ENCODE peak calls at places on chromosomes 1 and 21, in four cellular contexts. O is HepG2, Y is GM12892, Z is H1. S is an unnamed sample.
A peak's percentile ranks its signal among the peaks of the same experiment; 100 is the strongest.

GRCh38 chr1:204295666-204296065 is 64.1 kb downstream of the PLEKHA6 start:
- DNase-seq in Z (no peak), Y (no peak), O (peak; percentile 68), S (no peak)

GRCh38 chr1:15702722-15703550 is 18.8 kb downstream of the PLEKHM2 start:
- DNase-seq in O (no peak), Y (no peak), Z (no peak), S (no peak)

GRCh38 chr1:93749487-93749886 is 67.8 kb upstream of the BCAR3 start:
- DNase-seq in O (no peak), Y (no peak), Z (no peak), S (no peak)

GRCh38 chr1:15691434-15692032 is 7.4 kb downstream of the PLEKHM2 start:
- DNase-seq in O (no peak), Z (no peak), Y (no peak), S (no peak)

GRCh38 chr1:10615336-10615735 is 140.6 kb downstream of the PEX14 start:
- DNase-seq in Y (no peak), Z (no peak), O (no peak), S (no peak)

GRCh38 chr1:166638137-166638536 is 201.1 kb upstream of the POGK start:
- DNase-seq in Y (no peak), Z (no peak), O (no peak), S (no peak)

GRCh38 chr21:17461014-17461413 is 51.8 kb upstream of the CXADR start:
- DNase-seq in O (no peak), Y (no peak), Z (no peak), S (no peak)

GRCh38 chr1:29162476-29163138 is 19.1 kb downstream of the SRSF4 start:
- DNase-seq in O (no peak), Z (no peak), Y (no peak), S (no peak)

GRCh38 chr1:1827456-1827855 is 49.2 kb upstream of the NADK start:
- DNase-seq in Y (no peak), Z (no peak), O (no peak), S (no peak)

GRCh38 chr1:56061824-56062223 is 517.5 kb downstream of the PLPP3 start:
- DNase-seq in Z (no peak), Y (no peak), O (no peak), S (no peak)

GRCh38 chr1:238954865-238955264 is 431.5 kb upstream of the CHRM3 start:
- DNase-seq in Y (no peak), Z (no peak), O (no peak), S (no peak)

GRCh38 chr1:161549652-161550051 is at the start of gene FCGR3A:
- DNase-seq in Y (no peak), O (no peak), Z (no peak), S (no peak)

GRCh38 chr1:50779811-50780210 is 180.3 kb downstream of the FAF1 start:
- DNase-seq in Z (no peak), O (no peak), Y (no peak), S (no peak)

GRCh38 chr1:86541859-86542258 is 5.0 kb upstream of the CLCA4 start:
- DNase-seq in Z (no peak), O (no peak), Y (no peak), S (no peak)

GRCh38 chr1:205229399-205229861 is 1.7 kb downstream of the TMCC2 start:
- DNase-seq in Z (no peak), Y (peak; percentile 72), O (peak; percentile 42), S (peak; percentile 65)

GRCh38 chr1:85555867-85556577 is 24.5 kb upstream of the CCN1 start:
- DNase-seq in O (no peak), Z (no peak), Y (no peak), S (no peak)

GRCh38 chr1:200778766-200779165 is 40.1 kb downstream of the CAMSAP2 start:
- DNase-seq in Y (no peak), O (no peak), Z (no peak), S (no peak)

GRCh38 chr1:37498872-37499617 is 15.5 kb downstream of the MEAF6 start:
- DNase-seq in Y (no peak), O (no peak), Z (no peak), S (no peak)

GRCh38 chr1:197892684-197893083 is 9.7 kb upstream of the C1orf53 start:
- DNase-seq in Y (no peak), O (peak; percentile 60), Z (no peak), S (no peak)

GRCh38 chr1:10561497-10561896 is 86.7 kb downstream of the PEX14 start:
- DNase-seq in Z (no peak), O (no peak), Y (no peak), S (no peak)

GRCh38 chr21:35882791-35883240 is 177.5 kb downstream of the SETD4 start:
- DNase-seq in O (peak; percentile 48), Z (no peak), Y (no peak), S (no peak)

GRCh38 chr1:167225920-167226319 is 5.2 kb downstream of the POU2F1 start:
- DNase-seq in Z (no peak), O (no peak), Y (no peak), S (no peak)

GRCh38 chr1:177873238-177873637 is 96.6 kb downstream of the SEC16B start:
- DNase-seq in Z (no peak), Y (no peak), O (peak; percentile 3), S (no peak)

GRCh38 chr1:218351617-218352438 is 6.7 kb downstream of the TGFB2 start:
- DNase-seq in Z (no peak), Y (no peak), O (no peak), S (no peak)

GRCh38 chr1:214277704-214278635 is 3.0 kb upstream of the SMYD2 start:
- DNase-seq in O (no peak), Z (no peak), Y (no peak), S (no peak)

DNA sequence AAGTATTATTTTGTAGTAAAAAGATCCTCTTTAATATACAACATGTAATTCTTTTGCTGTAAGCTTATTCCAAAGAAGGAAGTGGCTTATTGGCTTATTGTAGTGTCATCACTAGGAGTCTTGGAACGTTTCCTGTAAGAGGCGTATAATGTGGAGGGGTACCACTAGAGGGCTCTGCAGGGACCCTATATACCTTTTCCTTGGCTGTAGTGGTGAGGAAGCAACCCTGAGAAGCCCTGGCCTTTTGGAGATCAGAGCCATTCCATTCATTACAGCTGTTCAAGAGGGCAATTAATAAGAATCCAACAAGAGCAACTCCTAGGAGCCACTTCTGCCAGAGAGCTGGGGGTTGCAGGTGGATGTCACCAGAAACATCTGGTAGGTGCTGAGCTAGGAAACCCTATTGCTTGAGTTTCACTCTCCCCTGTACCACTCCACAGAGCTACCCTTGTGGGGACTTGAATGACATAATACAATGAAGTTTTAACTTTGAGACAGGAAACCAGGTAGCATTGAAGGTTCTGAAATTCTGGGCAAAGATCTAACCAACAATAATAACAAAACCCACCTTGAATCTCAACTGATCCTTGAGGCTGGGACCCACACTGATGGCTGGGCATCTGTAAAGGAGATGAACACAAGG is 160.4 kb upstream of the COA6 start:
- DNase-seq in Y (no peak), O (peak; percentile 53), Z (no peak), S (no peak)
- TF ChIP-seq TAF1 in Y (no peak), O (no peak), Z (no peak), S (no peak)

GRCh38 chr1:117268926-117269378 is 58.2 kb upstream of the VTCN1 start:
- DNase-seq in Y (no peak), O (no peak), Z (peak; percentile 86), S (no peak)
- TF ChIP-seq TAF1 in Y (no peak), O (no peak), Z (peak; percentile 38), S (no peak)

GRCh38 chr1:147051136-147051535 is 113.0 kb downstream of the NBPF12 start:
- DNase-seq in O (no peak), Z (no peak), Y (no peak), S (no peak)

GRCh38 chr1:147053269-147053668 is 115.1 kb downstream of the NBPF12 start:
- DNase-seq in Y (no peak), O (no peak), Z (no peak), S (no peak)

GRCh38 chr1:147052677-147053076 is 114.6 kb downstream of the NBPF12 start:
- DNase-seq in Y (no peak), Z (no peak), O (no peak), S (no peak)

GRCh38 chr1:147052143-147052542 is 114.0 kb downstream of the NBPF12 start:
- DNase-seq in Z (no peak), O (no peak), Y (no peak), S (no peak)

DNA sequence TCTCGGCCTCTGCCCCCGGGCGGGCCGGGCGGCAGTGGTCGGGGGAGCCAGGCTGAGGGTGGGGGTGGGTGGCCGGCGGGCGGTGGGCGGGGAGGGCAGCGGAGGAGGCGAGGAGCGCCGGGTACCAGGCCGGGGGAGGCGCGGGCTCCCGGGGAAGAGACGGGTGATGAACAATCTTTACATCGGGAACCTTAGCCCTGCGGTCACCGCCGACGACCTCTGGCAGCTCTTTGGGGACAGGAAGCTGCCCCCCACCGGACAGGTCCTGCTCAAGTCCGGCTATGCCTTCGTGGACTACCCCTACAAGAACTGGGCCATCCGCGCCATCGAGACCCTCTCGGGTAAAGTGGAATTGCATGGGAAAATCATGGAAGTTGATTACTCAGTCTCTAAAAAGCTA is 112.5 kb downstream of the NBPF12 start:
- DNase-seq in Y (no peak), O (no peak), Z (no peak), S (no peak)
- TF ChIP-seq TAF1 in Y (no peak), O (no peak), Z (no peak), S (no peak)

GRCh38 chr1:47936916-47937551 is 60.2 kb downstream of the TRABD2B start:
- DNase-seq in O (no peak), Z (no peak), Y (no peak), S (no peak)

GRCh38 chr1:47935856-47936255 is 61.3 kb downstream of the TRABD2B start:
- DNase-seq in O (no peak), Y (no peak), Z (no peak), S (no peak)

GRCh38 chr1:47932744-47933143 is 64.4 kb downstream of the TRABD2B start:
- DNase-seq in Y (no peak), Z (no peak), O (no peak), S (no peak)

GRCh38 chr1:47934243-47934805 is 62.9 kb downstream of the TRABD2B start:
- DNase-seq in O (no peak), Z (no peak), Y (no peak), S (no peak)

GRCh38 chr1:47935163-47935562 is 62.0 kb downstream of the TRABD2B start:
- DNase-seq in O (no peak), Y (no peak), Z (no peak), S (no peak)
- TF ChIP-seq TAF1 in O (no peak), Y (no peak), Z (no peak), S (no peak)

GRCh38 chr1:186212574-186213224 is 162.4 kb downstream of the TPR start:
- DNase-seq in Y (peak; percentile 6), Z (peak; percentile 21), O (peak; percentile 74), S (peak; percentile 23)
- TF ChIP-seq TAF1 in Y (no peak), Z (no peak), O (no peak), S (no peak)

DNA sequence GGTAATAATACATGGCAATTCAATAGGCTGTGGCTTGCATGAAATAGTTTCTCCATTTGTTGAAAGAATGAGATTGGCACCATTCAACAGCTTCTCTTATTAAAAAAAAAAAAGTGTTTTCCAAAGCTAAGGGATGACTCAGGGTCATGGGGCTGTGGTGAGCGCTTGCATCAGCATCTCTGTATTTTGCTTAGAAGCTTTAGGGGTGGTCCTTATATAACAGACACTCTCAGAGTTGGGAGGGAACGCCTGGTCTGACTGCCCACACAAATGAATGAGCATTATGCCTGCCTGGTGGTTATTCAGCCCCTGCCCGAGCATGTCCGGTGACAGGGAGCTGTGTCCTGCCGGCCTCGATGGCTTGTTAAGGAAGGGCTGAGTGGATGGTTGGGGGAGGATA is 110.7 kb downstream of the CNIH3 start:
- DNase-seq in Z (no peak), Y (no peak), O (no peak), S (no peak)
- TF ChIP-seq TAF1 in Z (no peak), Y (no peak), O (no peak), S (no peak)

S was measured in GM12891.